ENCODE peak calls at places on chromosomes 4 and X, in four cellular contexts. V is SK-N-SH, G is GM23248, C is GM12878. A is an unnamed sample.

GRCh38 chr4:10161146-10161545 is 44.5 kb upstream of the WDR1 start:
- DNase-seq in V (no peak), C (no peak), G (no peak), A (no peak)

GRCh38 chr4:26729027-26729426 is 131.6 kb upstream of the STIM2 start:
- DNase-seq in V (no peak), C (no peak), G (no peak), A (no peak)

GRCh38 chr4:149521611-149522010 is 294.0 kb downstream of the IQCM start:
- DNase-seq in C (no peak), G (peak), V (no peak), A (no peak)

GRCh38 chrX:114619874-114620273 is 36.0 kb downstream of the HTR2C start:
- DNase-seq in C (no peak), V (peak), G (peak), A (peak)

GRCh38 chr4:75249739-75250138 is 264.5 kb downstream of the RCHY1 start:
- DNase-seq in V (no peak), C (no peak), G (no peak), A (no peak)

GRCh38 chr4:43456383-43456782 is 563.9 kb downstream of the GRXCR1 start:
- DNase-seq in G (peak), C (no peak), V (no peak), A (peak)

GRCh38 chr4:165810726-165811125 is 62.3 kb upstream of the TLL1 start:
- DNase-seq in C (no peak), G (no peak), V (no peak), A (no peak)

GRCh38 chr4:54484361-54484760 is 173.4 kb upstream of the KIT start:
- DNase-seq in C (no peak), G (no peak), V (no peak), A (no peak)

GRCh38 chrX:42289492-42290385 is 366.4 kb upstream of the CASK start:
- DNase-seq in C (no peak), V (no peak), G (no peak), A (no peak)

GRCh38 chr4:156933633-156934258 is 37.9 kb downstream of the PDGFC start:
- DNase-seq in C (no peak), V (no peak), G (peak), A (peak)

GRCh38 chr4:98446499-98447375 is 185.6 kb downstream of the RAP1GDS1 start:
- DNase-seq in C (peak), V (no peak), G (peak), A (no peak)

GRCh38 chr4:108982786-108983185 is 219.9 kb upstream of the ETNPPL start:
- DNase-seq in G (no peak), C (no peak), V (no peak), A (no peak)

GRCh38 chrX:78074088-78074487 is 30.0 kb upstream of the PGK1 start:
- DNase-seq in G (no peak), V (no peak), C (no peak), A (no peak)

GRCh38 chrX:47129879-47130358 is 14.6 kb downstream of the NDUFB11 start:
- DNase-seq in V (no peak), C (no peak), G (peak), A (peak)
- H3K9ac ChIP-seq in V (peak), C (peak), G (peak), A (peak)

GRCh38 chrX:13688772-13689518 is at the start of gene RAB9A:
- DNase-seq in G (peak), C (no peak), V (peak), A (peak)

GRCh38 chrX:13691845-13692334 is 3.0 kb downstream of the RAB9A start:
- DNase-seq in C (no peak), G (no peak), V (no peak), A (no peak)

GRCh38 chrX:13692771-13693231 is 3.9 kb downstream of the RAB9A start:
- DNase-seq in G (no peak), V (no peak), C (no peak), A (no peak)

GRCh38 chrX:13689519-13690211 is 737 bp downstream of the RAB9A start:
- DNase-seq in V (no peak), C (no peak), G (peak), A (peak)

GRCh38 chrX:13690836-13691235 is 1.9 kb downstream of the RAB9A start:
- DNase-seq in V (no peak), C (no peak), G (peak), A (no peak)
- H3K9ac ChIP-seq in V (peak), C (peak), G (peak), A (peak)

GRCh38 chrX:147917700-147918694 is 6.3 kb downstream of the FMR1 start:
- DNase-seq in G (peak), C (peak), V (no peak), A (peak)
- H3K9ac ChIP-seq in G (no peak), C (no peak), V (no peak), A (no peak)

GRCh38 chrX:140713174-140713539 is 3.6 kb downstream of the LINC00632 start:
- DNase-seq in G (no peak), C (no peak), V (no peak), A (no peak)
- H3K9ac ChIP-seq in G (peak), C (no peak), V (no peak), A (no peak)

A was measured in endothelial cell of umbilical vein.